ENCODE peak calls at places on chromosome 11, in seven cellular contexts. R is thoracic aorta, A is PC-3, M is RWPE2, K is spleen, I is AG04450, D is IMR-90. X is an unnamed sample.

GRCh38 chr11:122258446-122258994 is 142.5 kb upstream of the BLID start:
- DNase-seq in A (no peak), M (no peak), R (no peak), I (no peak), K (no peak), D (no peak), X (no peak)

GRCh38 chr11:76918941-76919386 is 58.2 kb downstream of the ACER3 start:
- DNase-seq in R (no peak), D (peak), I (peak), M (no peak), K (no peak), A (peak), X (no peak)

GRCh38 chr11:36469063-36469462 is 41.0 kb downstream of the TRAF6 start:
- DNase-seq in I (no peak), R (no peak), M (no peak), D (no peak), A (no peak), K (no peak), X (no peak)

GRCh38 chr11:90113541-90113940 is 20.9 kb upstream of the NAALAD2 start:
- DNase-seq in D (no peak), R (no peak), A (peak), I (no peak), K (no peak), M (no peak), X (no peak)

GRCh38 chr11:63564785-63565350 is 1.7 kb upstream of the PLAAT2 start:
- DNase-seq in M (no peak), D (no peak), A (peak), K (no peak), R (no peak), I (no peak), X (no peak)

GRCh38 chr11:57512646-57513445 is 2.7 kb downstream of the SLC43A1 start:
- DNase-seq in D (no peak), I (no peak), R (no peak), A (no peak), K (no peak), M (no peak), X (no peak)

GRCh38 chr11:24406389-24406788 is 90.5 kb upstream of the LUZP2 start:
- DNase-seq in D (no peak), M (no peak), K (no peak), I (no peak), R (no peak), A (no peak), X (no peak)

GRCh38 chr11:42237701-42238235 is 778.3 kb upstream of the LRRC4C start:
- DNase-seq in K (no peak), I (no peak), M (no peak), A (peak), D (no peak), R (no peak), X (no peak)

GRCh38 chr11:86637976-86638375 is 34.4 kb downstream of the ME3 start:
- DNase-seq in A (no peak), R (no peak), D (peak), I (no peak), K (no peak), M (no peak), X (no peak)

GRCh38 chr11:36471577-36471976 is 38.5 kb downstream of the TRAF6 start:
- DNase-seq in D (no peak), I (no peak), A (no peak), R (no peak), K (no peak), M (no peak), X (no peak)

GRCh38 chr11:50220651-50221050 is 188.0 kb downstream of the OR4C45 start:
- DNase-seq in R (no peak), M (no peak), D (no peak), I (no peak), A (no peak), K (no peak), X (no peak)

DNA sequence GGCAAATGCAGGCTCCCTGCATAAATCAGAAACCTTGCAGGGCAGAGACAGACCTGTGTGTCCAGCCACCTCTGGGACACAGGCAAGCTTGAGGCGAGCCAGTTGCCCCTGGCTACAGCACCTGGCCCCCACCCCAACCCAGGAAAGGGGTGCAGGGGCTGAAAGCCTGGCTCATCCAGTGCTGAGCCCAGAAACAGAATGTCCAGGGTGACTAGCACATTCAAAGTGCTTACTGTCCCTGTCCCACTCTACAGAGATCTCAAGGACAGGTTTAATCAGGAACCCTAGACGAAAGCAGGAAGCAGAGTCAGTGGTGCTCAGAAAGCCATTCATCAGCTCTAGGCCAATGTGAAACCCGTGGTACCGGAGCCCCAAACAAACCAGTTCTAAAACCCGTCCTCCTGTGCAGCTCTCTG is 31.9 kb downstream of the PLEKHA7 start:
- DNase-seq in R (no peak), D (no peak), I (no peak), A (no peak), K (peak), M (no peak), X (peak)
- H3K27ac ChIP-seq in R (no peak), D (no peak), I (no peak), A (no peak), K (no peak), M (no peak), X (peak)

GRCh38 chr11:22626573-22627239 is 1.1 kb upstream of the FANCF start:
- DNase-seq in M (no peak), R (no peak), K (peak), A (no peak), I (no peak), D (no peak), X (no peak)
- H3K4me3 ChIP-seq in M (no peak), R (no peak), K (peak), A (peak), I (no peak), D (no peak), X (peak)

GRCh38 chr11:2312232-2313042 is 10.6 kb downstream of the TSPAN32 start:
- DNase-seq in D (peak), I (no peak), M (peak), A (peak), K (peak), R (no peak), X (no peak)

GRCh38 chr11:2311456-2312201 is 9.8 kb downstream of the TSPAN32 start:
- DNase-seq in D (no peak), M (peak), A (no peak), R (no peak), K (peak), I (no peak), X (no peak)

GRCh38 chr11:2314525-2315394 is 12.9 kb downstream of the TSPAN32 start:
- DNase-seq in K (peak), R (peak), I (peak), A (no peak), M (peak), D (peak), X (peak)

GRCh38 chr11:2314136-2314524 is 12.3 kb downstream of the TSPAN32 start:
- DNase-seq in M (peak), K (peak), I (no peak), R (no peak), A (no peak), D (no peak), X (no peak)

DNA sequence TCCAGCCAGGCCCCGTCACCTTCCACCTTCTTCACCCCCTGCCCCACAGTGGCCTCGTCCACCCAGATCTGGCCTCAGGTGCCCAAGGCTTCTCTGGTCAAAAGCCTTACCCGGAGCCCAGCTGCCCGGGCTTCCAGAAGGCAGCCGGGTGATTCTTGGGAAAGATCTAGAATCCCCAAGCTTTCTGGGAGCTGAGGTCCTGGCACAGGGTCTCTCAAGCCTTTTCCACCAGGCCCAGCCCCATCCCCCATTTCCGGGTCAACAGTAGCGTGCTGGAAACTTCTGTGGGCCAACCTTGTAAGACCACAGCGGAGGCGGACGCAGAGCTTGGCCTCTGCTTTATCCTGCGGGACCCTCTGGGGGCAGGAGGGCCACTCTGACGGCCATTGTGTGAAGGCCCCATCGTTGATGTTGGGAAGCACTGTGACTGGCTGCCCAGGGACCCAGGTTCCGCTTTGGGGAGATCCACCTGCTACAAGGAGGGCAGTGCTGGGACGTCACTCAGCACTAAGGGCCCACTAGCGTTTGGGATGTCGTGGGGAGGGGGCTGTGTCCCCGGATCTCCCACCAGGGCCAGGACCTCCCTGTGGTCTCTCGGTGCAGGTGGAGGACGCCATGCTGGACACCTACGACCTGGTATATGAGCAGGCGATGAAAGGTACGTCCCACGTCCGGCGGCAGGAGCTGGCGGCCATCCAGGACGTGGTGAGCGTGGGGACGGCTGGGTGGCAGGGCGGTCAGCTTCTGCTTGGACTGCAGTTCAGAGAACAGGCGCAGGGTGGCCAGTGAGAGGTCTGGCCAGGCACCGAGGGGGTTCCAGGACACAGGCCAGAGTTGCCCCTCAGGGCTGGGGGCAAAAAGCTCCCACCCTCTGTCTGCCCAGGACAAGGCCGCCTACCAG is 11.5 kb downstream of the TSPAN32 start:
- DNase-seq in A (no peak), M (peak), I (no peak), D (no peak), R (no peak), K (peak), X (peak)
- TF ChIP-seq CTCF in A (no peak), M (no peak), I (no peak), D (no peak), R (no peak), K (no peak), X (no peak)

GRCh38 chr11:126336646-126337045 is 18.8 kb upstream of the ST3GAL4 start:
- DNase-seq in R (no peak), I (no peak), D (no peak), K (peak), A (no peak), M (peak), X (no peak)
- H3K27ac ChIP-seq in R (no peak), I (no peak), D (no peak), K (peak), A (no peak), M (no peak), X (no peak)

GRCh38 chr11:2138075-2138435 is 1.1 kb downstream of the IGF2 start:
- DNase-seq in A (no peak), R (no peak), K (no peak), I (no peak), M (no peak), D (no peak), X (no peak)
- H3K4me3 ChIP-seq in A (peak), R (peak), K (peak), I (peak), M (peak), D (peak), X (peak)

DNA sequence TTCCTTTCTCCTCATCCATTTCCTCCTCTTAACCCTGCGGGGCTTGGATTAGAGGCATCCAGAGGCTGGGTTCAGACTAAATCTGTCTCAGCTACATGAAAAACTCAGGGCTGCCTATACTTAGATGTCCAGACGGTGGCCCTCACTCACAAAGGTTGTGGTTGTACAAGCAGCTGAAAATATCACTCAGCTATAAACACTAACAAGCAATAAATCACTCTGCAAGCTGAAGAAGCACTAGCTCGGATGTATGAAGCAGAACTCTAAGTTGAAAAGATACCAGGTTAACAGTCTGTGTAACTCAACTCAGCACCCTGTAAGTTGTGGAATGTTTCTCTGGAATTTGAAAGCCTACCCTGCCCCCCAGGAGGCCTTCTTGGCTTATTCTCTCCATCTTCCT is 82.9 kb downstream of the EXT2 start:
- DNase-seq in K (no peak), I (peak), M (no peak), R (no peak), A (no peak), D (peak), X (no peak)
- TF ChIP-seq CTCF in K (no peak), I (peak), M (no peak), R (no peak), A (no peak), D (peak), X (no peak)

GRCh38 chr11:92376680-92377079 is 152.1 kb downstream of the FAT3 start:
- DNase-seq in A (no peak), K (no peak), D (no peak), R (no peak), I (no peak), M (no peak), X (no peak)
- H3K27ac ChIP-seq in A (no peak), K (no peak), D (no peak), R (no peak), I (no peak), M (no peak), X (no peak)